ENCODE peak calls at places on chromosomes 2 and 18, in seven cellular contexts. X, C, Z, W, R, E and S are unnamed samples. For H3K36me3 and H3K9me3, the result is how much of the 10 kb centered on the place peaks cover.

GRCh38 chr2:69026638-69027037 is 13.7 kb downstream of the ANTXR1 start:
- DNase-seq in X (no peak), C (no peak), Z (no peak), W (no peak), R (peak), E (no peak), S (no peak)

GRCh38 chr18:69786427-69786826 is 161.2 kb downstream of the CD226 start:
- DNase-seq in X (no peak), C (no peak), Z (no peak), W (no peak), R (no peak), E (no peak), S (no peak)

GRCh38 chr2:10514743-10515142 is 66.6 kb upstream of the ODC1 start:
- DNase-seq in X (no peak), C (no peak), Z (no peak), W (no peak), R (peak), E (no peak), S (no peak)

GRCh38 chr2:240703417-240704341 is 12.0 kb downstream of the AQP12A start:
- DNase-seq in X (no peak), C (peak), Z (no peak), W (no peak), R (no peak), E (peak), S (no peak)

GRCh38 chr2:240839152-240840143 is 19.4 kb upstream of the KIF1A start:
- DNase-seq in X (no peak), C (no peak), Z (peak), W (no peak), R (peak), E (no peak), S (no peak)

GRCh38 chr2:176582990-176583481 is 313.8 kb downstream of the MTX2 start:
- DNase-seq in X (no peak), C (no peak), Z (peak), W (no peak), R (peak), E (no peak), S (no peak)

GRCh38 chr18:2108581-2108980 is 462.7 kb downstream of the METTL4 start:
- DNase-seq in X (no peak), C (no peak), Z (no peak), W (no peak), R (no peak), E (no peak), S (no peak)

GRCh38 chr2:48567671-48568070 is 37.7 kb downstream of the STON1 start:
- DNase-seq in X (no peak), C (no peak), Z (no peak), W (no peak), R (no peak), E (no peak), S (no peak)

GRCh38 chr2:235026137-235026536 is 74.3 kb downstream of the SH3BP4 start:
- DNase-seq in X (no peak), C (no peak), Z (no peak), W (no peak), R (peak), E (peak), S (no peak)

GRCh38 chr2:230410861-230411464 is 5.0 kb upstream of the SP100 start:
- DNase-seq in X (no peak), C (no peak), Z (no peak), W (no peak), R (no peak), E (no peak), S (no peak)

GRCh38 chr2:166610180-166610919 is 116.3 kb upstream of the SCN7A start:
- DNase-seq in X (no peak), C (peak), Z (no peak), W (no peak), R (no peak), E (peak), S (no peak)

GRCh38 chr18:45107425-45107824 is 426.7 kb downstream of the SETBP1 start:
- DNase-seq in X (no peak), C (no peak), Z (no peak), W (no peak), R (peak), E (no peak), S (no peak)

GRCh38 chr2:46954951-46955571 is 39.5 kb upstream of the MCFD2 start:
- DNase-seq in X (no peak), C (peak), Z (no peak), W (no peak), R (peak), E (peak), S (no peak)

GRCh38 chr2:162710282-162710891 is 128.2 kb downstream of the KCNH7 start:
- DNase-seq in X (no peak), C (no peak), Z (no peak), W (no peak), R (no peak), E (peak), S (no peak)

GRCh38 chr2:21501344-21502027 is 377.7 kb downstream of the TDRD15 start:
- DNase-seq in X (no peak), C (no peak), Z (peak), W (no peak), R (no peak), E (no peak), S (no peak)

GRCh38 chr2:241011751-241012510 is 13.5 kb downstream of the SNED1 start:
- DNase-seq in X (no peak), C (peak), Z (no peak), W (no peak), R (no peak), E (no peak), S (no peak)

GRCh38 chr2:88903744-88904353 is 212.4 kb downstream of the RPIA start:
- DNase-seq in X (no peak), C (no peak), Z (peak), W (no peak), R (peak), E (no peak), S (no peak)

GRCh38 chr2:170715062-170715931 is at the start of gene SP5:
- DNase-seq in X (no peak), C (peak), Z (peak), W (peak), R (peak), E (peak), S (no peak)

GRCh38 chr2:21996339-21996738 is 872.6 kb downstream of the TDRD15 start:
- DNase-seq in X (no peak), C (no peak), Z (no peak), W (no peak), R (no peak), E (no peak), S (peak)

GRCh38 chr2:98519156-98519555 is 74.5 kb downstream of the INPP4A start:
- DNase-seq in X (no peak), C (no peak), Z (no peak), W (no peak), R (peak), E (no peak), S (no peak)

GRCh38 chr2:44909831-44910230 is 31.7 kb upstream of the SIX3 start:
- DNase-seq in X (no peak), C (no peak), Z (no peak), W (no peak), R (no peak), E (no peak), S (no peak)

GRCh38 chr18:56522826-56523225 is 115.6 kb downstream of the TXNL1 start:
- DNase-seq in X (no peak), C (no peak), Z (no peak), W (no peak), R (peak), E (no peak), S (no peak)

GRCh38 chr2:159396796-159397195 is 110.3 kb upstream of the WDSUB1 start:
- DNase-seq in X (no peak), C (no peak), Z (no peak), W (no peak), R (peak), E (no peak), S (no peak)

GRCh38 chr2:165601065-165601830 is 131.8 kb downstream of the CSRNP3 start:
- DNase-seq in X (no peak), C (no peak), Z (no peak), W (no peak), R (no peak), E (no peak), S (no peak)

GRCh38 chr2:223642496-223642895 is 40.3 kb upstream of the SCG2 start:
- DNase-seq in X (no peak), C (no peak), Z (no peak), W (no peak), R (peak), E (no peak), S (no peak)

GRCh38 chr2:1528273-1529064 is 115.2 kb downstream of the TPO start:
- DNase-seq in X (no peak), C (peak), Z (no peak), W (no peak), R (no peak), E (no peak), S (no peak)

DNA sequence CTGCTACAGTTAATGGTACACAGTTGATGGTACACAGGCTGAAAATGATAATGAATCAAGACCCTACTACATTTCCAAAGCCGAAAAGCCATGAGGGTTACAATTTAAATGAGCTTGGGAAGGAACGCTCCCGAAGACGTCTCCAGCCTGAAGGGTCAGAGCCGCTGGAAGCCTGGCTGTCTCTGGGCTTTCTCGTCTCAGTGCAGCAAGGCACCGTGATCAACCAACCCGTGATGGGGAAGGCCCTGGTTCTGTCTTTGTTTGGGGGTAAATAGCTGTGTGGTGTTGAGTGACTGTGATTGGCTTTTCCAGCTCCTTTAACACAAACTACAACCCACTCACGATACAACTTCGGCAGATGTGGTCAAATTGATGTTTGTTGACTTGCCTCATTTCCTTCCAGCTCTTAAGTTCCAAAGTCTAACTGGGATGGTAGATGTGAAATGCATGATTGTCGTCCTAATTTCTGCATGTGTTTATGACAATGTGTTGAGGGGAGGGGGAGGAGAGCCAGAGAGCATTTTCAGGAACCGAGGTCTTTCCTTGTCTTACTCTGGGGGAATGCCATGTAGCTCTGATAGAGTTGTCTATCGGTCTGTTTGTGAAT is 59.9 kb upstream of the EML6 start:
- DNase-seq in X (no peak), C (no peak), Z (no peak), W (no peak), R (no peak), E (no peak), S (no peak)
- H3K36me3 ChIP-seq in X (half or more), C (under half), Z (under half), W (half or more), R (under half), E (under half), S (under half)

GRCh38 chr2:3619033-3619432 is 24.1 kb downstream of the COLEC11 start:
- DNase-seq in X (no peak), C (no peak), Z (no peak), W (no peak), R (no peak), E (no peak), S (no peak)

GRCh38 chr2:3622967-3623366 is 28.1 kb downstream of the COLEC11 start:
- DNase-seq in X (no peak), C (no peak), Z (no peak), W (no peak), R (no peak), E (no peak), S (no peak)

GRCh38 chr2:3617198-3617890 is 22.4 kb downstream of the COLEC11 start:
- DNase-seq in X (no peak), C (peak), Z (no peak), W (no peak), R (no peak), E (no peak), S (no peak)

GRCh38 chr2:3620834-3621233 is 25.9 kb downstream of the COLEC11 start:
- DNase-seq in X (no peak), C (no peak), Z (no peak), W (no peak), R (peak), E (no peak), S (no peak)

GRCh38 chr2:3618367-3618766 is 23.5 kb downstream of the COLEC11 start:
- DNase-seq in X (no peak), C (no peak), Z (no peak), W (no peak), R (no peak), E (no peak), S (no peak)
- H3K9me3 ChIP-seq in X (under half), C (under half), Z (under half), W (under half), R (under half), E (under half), S (under half)

DNA sequence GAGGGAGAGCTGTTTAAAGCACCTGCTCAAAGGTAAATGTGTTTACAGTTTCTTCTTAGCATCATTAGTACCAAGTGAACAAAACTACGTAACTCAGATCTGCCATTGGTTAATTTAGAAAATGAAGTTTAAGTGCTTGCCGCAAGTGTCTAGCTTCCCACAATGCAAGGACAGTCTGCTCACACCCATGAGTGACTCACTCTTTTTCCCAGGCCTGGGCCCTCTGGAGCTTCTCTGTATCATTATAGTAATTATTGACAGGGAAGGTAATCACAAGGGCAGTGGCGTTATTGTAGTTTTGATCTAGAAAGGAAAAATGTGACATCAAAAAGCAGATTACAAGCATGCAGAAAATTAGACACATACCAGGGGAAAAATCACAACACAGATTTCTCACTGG is 38.5 kb downstream of the NPC1 start:
- DNase-seq in X (no peak), C (no peak), Z (no peak), W (no peak), R (no peak), E (no peak), S (no peak)
- H3K36me3 ChIP-seq in X (half or more), C (under half), Z (under half), W (half or more), R (under half), E (under half), S (under half)

DNA sequence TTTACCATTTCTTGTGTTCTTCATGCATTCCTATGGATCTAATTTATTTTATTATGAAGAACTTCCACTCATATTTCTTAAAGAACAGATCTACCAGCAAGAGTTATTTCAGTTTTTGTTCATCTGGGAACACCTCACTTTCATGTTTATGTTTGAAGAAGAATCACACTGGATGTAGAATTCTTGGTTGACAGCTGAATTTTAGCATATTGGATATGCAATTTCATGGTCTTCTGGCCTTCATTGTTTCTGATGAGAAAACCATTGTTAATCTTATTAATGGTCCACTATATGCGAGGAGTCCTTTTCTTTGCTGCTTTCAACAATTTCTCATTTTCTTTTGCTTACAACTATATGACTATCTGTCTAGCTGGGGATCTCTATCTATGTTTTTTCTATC is 189.2 kb downstream of the UXS1 start:
- DNase-seq in X (no peak), C (no peak), Z (no peak), W (no peak), R (no peak), E (no peak), S (no peak)
- H3K9me3 ChIP-seq in X (under half), C (under half), Z (under half), W (under half), R (under half), E (under half), S (under half)

GRCh38 chr2:42261531-42262195 is 92.5 kb downstream of the EML4 start:
- DNase-seq in X (no peak), C (no peak), Z (no peak), W (no peak), R (no peak), E (no peak), S (no peak)
- H3K36me3 ChIP-seq in X (under half), C (under half), Z (under half), W (under half), R (under half), E (under half), S (under half)

GRCh38 chr2:13135856-13136255 is 419.1 kb downstream of the TRIB2 start:
- DNase-seq in X (no peak), C (no peak), Z (no peak), W (no peak), R (no peak), E (no peak), S (no peak)

GRCh38 chr2:13135369-13135768 is 418.6 kb downstream of the TRIB2 start:
- DNase-seq in X (no peak), C (no peak), Z (no peak), W (no peak), R (no peak), E (no peak), S (no peak)

GRCh38 chr2:13141315-13141714 is 424.6 kb downstream of the TRIB2 start:
- DNase-seq in X (no peak), C (no peak), Z (no peak), W (no peak), R (no peak), E (no peak), S (no peak)

GRCh38 chr2:13137679-13138078 is 420.9 kb downstream of the TRIB2 start:
- DNase-seq in X (no peak), C (no peak), Z (no peak), W (no peak), R (no peak), E (no peak), S (no peak)
- H3K9me3 ChIP-seq in X (under half), C (under half), Z (under half), W (under half), R (under half), E (under half), S (under half)

DNA sequence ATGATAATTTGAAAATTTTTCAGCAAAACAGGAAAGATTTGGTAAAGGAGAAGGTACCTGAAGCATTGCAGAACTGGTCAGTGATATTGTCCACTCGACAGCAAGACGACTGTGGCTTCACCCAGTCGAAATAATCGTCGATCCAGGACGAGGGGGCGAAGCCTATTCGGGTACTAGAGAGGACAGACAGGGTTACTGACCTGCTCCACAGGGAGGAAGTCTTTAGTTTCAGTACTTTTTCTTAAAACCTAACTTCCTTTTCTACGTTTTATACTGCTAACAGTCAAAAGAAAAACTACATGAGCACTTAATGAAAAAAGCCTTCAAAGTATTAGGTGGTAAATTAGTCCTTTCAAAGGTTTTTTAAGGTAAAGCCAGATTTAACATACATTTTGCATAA is 36.0 kb downstream of the RMC1 start:
- DNase-seq in X (no peak), C (no peak), Z (no peak), W (no peak), R (no peak), E (no peak), S (no peak)
- H3K36me3 ChIP-seq in X (half or more), C (under half), Z (under half), W (half or more), R (half or more), E (under half), S (under half)

GRCh38 chr2:83594841-83595720 is 864.0 kb downstream of the SUCLG1 start:
- DNase-seq in X (no peak), C (no peak), Z (no peak), W (no peak), R (no peak), E (no peak), S (no peak)

GRCh38 chr2:83596592-83597339 is 862.3 kb downstream of the SUCLG1 start:
- DNase-seq in X (no peak), C (no peak), Z (no peak), W (no peak), R (no peak), E (no peak), S (no peak)

DNA sequence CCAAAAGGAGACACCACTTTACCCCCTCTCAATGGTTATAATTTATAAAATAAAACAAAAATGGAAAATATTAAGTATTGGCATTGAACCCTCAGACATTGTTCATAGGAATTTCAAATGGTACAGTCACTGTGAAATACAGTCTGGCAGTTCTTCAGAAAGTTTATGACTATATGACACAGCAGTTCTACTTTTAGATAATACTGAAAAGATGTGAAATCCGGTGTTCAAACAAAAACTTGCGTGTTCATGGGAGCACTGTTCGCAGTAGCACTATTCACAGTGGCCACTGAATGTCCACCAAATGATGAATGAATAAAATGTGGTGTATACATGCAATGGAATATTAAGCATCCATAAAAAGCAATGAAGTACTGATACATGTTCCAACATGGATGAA is 864.8 kb downstream of the SUCLG1 start:
- DNase-seq in X (no peak), C (no peak), Z (no peak), W (no peak), R (no peak), E (no peak), S (no peak)
- H3K9me3 ChIP-seq in X (under half), C (under half), Z (under half), W (under half), R (under half), E (under half), S (under half)

GRCh38 chr2:174376967-174377366 is 18.6 kb upstream of the SCRN3 start:
- DNase-seq in X (no peak), C (no peak), Z (no peak), W (no peak), R (peak), E (no peak), S (no peak)
- H3K36me3 ChIP-seq in X (half or more), C (under half), Z (under half), W (half or more), R (under half), E (under half), S (under half)